ENCODE peak calls at places on chromosome 4, in seven cellular contexts. One of them, this sample, is unnamed.

GRCh38 chr4:8077181-8078108 is 81.2 kb downstream of the ABLIM2 start:
- DNase-seq in H7: no peak
- DNase-seq in stimulated activated CD8-positive, alpha-beta memory T cell treated with anti-CD3 and anti-CD28 coated beads, Interleukin-12 subunit alpha, Interleukin-12 subunit beta, amount 100 ng/mL, for 4 hours: no peak
- DNase-seq in activated naive CD4-positive, alpha-beta T cell: no peak
- DNase-seq in H4: no peak
- DNase-seq in activated CD8-positive, alpha-beta memory T cell treated with anti-CD3 and anti-CD28 coated beads, Interleukin-2, amount 10 ng/mL, durations not matched to agents 7 days and 5 days: no peak
- DNase-seq in cardiac muscle cell: no peak
- DNase-seq in this sample: no peak

GRCh38 chr4:57103051-57103450 is 7.1 kb downstream of the IGFBP7 start:
- DNase-seq in H7: no peak
- DNase-seq in stimulated activated CD8-positive, alpha-beta memory T cell treated with anti-CD3 and anti-CD28 coated beads, Interleukin-12 subunit alpha, Interleukin-12 subunit beta, amount 100 ng/mL, for 4 hours: no peak
- DNase-seq in activated naive CD4-positive, alpha-beta T cell: no peak
- DNase-seq in H4: no peak
- DNase-seq in activated CD8-positive, alpha-beta memory T cell treated with anti-CD3 and anti-CD28 coated beads, Interleukin-2, amount 10 ng/mL, durations not matched to agents 7 days and 5 days: no peak
- DNase-seq in cardiac muscle cell: peak; percentile 62
- DNase-seq in this sample: no peak

GRCh38 chr4:100087743-100088142 is 102.5 kb downstream of the DDIT4L start:
- DNase-seq in H7: no peak
- DNase-seq in stimulated activated CD8-positive, alpha-beta memory T cell treated with anti-CD3 and anti-CD28 coated beads, Interleukin-12 subunit alpha, Interleukin-12 subunit beta, amount 100 ng/mL, for 4 hours: no peak
- DNase-seq in activated naive CD4-positive, alpha-beta T cell: no peak
- DNase-seq in H4: no peak
- DNase-seq in activated CD8-positive, alpha-beta memory T cell treated with anti-CD3 and anti-CD28 coated beads, Interleukin-2, amount 10 ng/mL, durations not matched to agents 7 days and 5 days: no peak
- DNase-seq in cardiac muscle cell: peak; percentile 70
- DNase-seq in this sample: no peak

GRCh38 chr4:81471361-81472248 is at the start of gene RASGEF1B:
- DNase-seq in H7: peak; percentile 87
- DNase-seq in stimulated activated CD8-positive, alpha-beta memory T cell treated with anti-CD3 and anti-CD28 coated beads, Interleukin-12 subunit alpha, Interleukin-12 subunit beta, amount 100 ng/mL, for 4 hours: peak; percentile 98
- DNase-seq in activated naive CD4-positive, alpha-beta T cell: peak; percentile 89
- DNase-seq in H4: peak; percentile 53
- DNase-seq in activated CD8-positive, alpha-beta memory T cell treated with anti-CD3 and anti-CD28 coated beads, Interleukin-2, amount 10 ng/mL, durations not matched to agents 7 days and 5 days: peak; percentile 92
- DNase-seq in cardiac muscle cell: peak; percentile 95
- DNase-seq in this sample: peak; percentile 91

GRCh38 chr4:120175272-120175671 is 108.6 kb upstream of the MAD2L1 start:
- DNase-seq in H7: no peak
- DNase-seq in stimulated activated CD8-positive, alpha-beta memory T cell treated with anti-CD3 and anti-CD28 coated beads, Interleukin-12 subunit alpha, Interleukin-12 subunit beta, amount 100 ng/mL, for 4 hours: no peak
- DNase-seq in activated naive CD4-positive, alpha-beta T cell: no peak
- DNase-seq in H4: no peak
- DNase-seq in activated CD8-positive, alpha-beta memory T cell treated with anti-CD3 and anti-CD28 coated beads, Interleukin-2, amount 10 ng/mL, durations not matched to agents 7 days and 5 days: no peak
- DNase-seq in cardiac muscle cell: no peak
- DNase-seq in this sample: no peak

GRCh38 chr4:168028970-168029610 is 63.2 kb upstream of the ANXA10 start:
- DNase-seq in H7: no peak
- DNase-seq in stimulated activated CD8-positive, alpha-beta memory T cell treated with anti-CD3 and anti-CD28 coated beads, Interleukin-12 subunit alpha, Interleukin-12 subunit beta, amount 100 ng/mL, for 4 hours: no peak
- DNase-seq in activated naive CD4-positive, alpha-beta T cell: no peak
- DNase-seq in H4: no peak
- DNase-seq in activated CD8-positive, alpha-beta memory T cell treated with anti-CD3 and anti-CD28 coated beads, Interleukin-2, amount 10 ng/mL, durations not matched to agents 7 days and 5 days: no peak
- DNase-seq in cardiac muscle cell: no peak
- DNase-seq in this sample: no peak

GRCh38 chr4:157739237-157739636 is 433.6 kb downstream of the GASK1B start:
- DNase-seq in H7: no peak
- DNase-seq in stimulated activated CD8-positive, alpha-beta memory T cell treated with anti-CD3 and anti-CD28 coated beads, Interleukin-12 subunit alpha, Interleukin-12 subunit beta, amount 100 ng/mL, for 4 hours: no peak
- DNase-seq in activated naive CD4-positive, alpha-beta T cell: no peak
- DNase-seq in H4: peak; percentile 49
- DNase-seq in activated CD8-positive, alpha-beta memory T cell treated with anti-CD3 and anti-CD28 coated beads, Interleukin-2, amount 10 ng/mL, durations not matched to agents 7 days and 5 days: no peak
- DNase-seq in cardiac muscle cell: peak; percentile 10
- DNase-seq in this sample: no peak

GRCh38 chr4:85968945-85969830 is 390.7 kb downstream of the MAPK10 start:
- DNase-seq in H7: peak; percentile 23
- DNase-seq in stimulated activated CD8-positive, alpha-beta memory T cell treated with anti-CD3 and anti-CD28 coated beads, Interleukin-12 subunit alpha, Interleukin-12 subunit beta, amount 100 ng/mL, for 4 hours: no peak
- DNase-seq in activated naive CD4-positive, alpha-beta T cell: no peak
- DNase-seq in H4: peak; percentile 38
- DNase-seq in activated CD8-positive, alpha-beta memory T cell treated with anti-CD3 and anti-CD28 coated beads, Interleukin-2, amount 10 ng/mL, durations not matched to agents 7 days and 5 days: no peak
- DNase-seq in cardiac muscle cell: peak; percentile 77
- DNase-seq in this sample: no peak

GRCh38 chr4:97367878-97368277 is 775.4 kb downstream of the STPG2 start:
- DNase-seq in H7: no peak
- DNase-seq in stimulated activated CD8-positive, alpha-beta memory T cell treated with anti-CD3 and anti-CD28 coated beads, Interleukin-12 subunit alpha, Interleukin-12 subunit beta, amount 100 ng/mL, for 4 hours: no peak
- DNase-seq in activated naive CD4-positive, alpha-beta T cell: no peak
- DNase-seq in H4: peak; percentile 83
- DNase-seq in activated CD8-positive, alpha-beta memory T cell treated with anti-CD3 and anti-CD28 coated beads, Interleukin-2, amount 10 ng/mL, durations not matched to agents 7 days and 5 days: no peak
- DNase-seq in cardiac muscle cell: peak; percentile 18
- DNase-seq in this sample: no peak

GRCh38 chr4:61200991-61201526 is 933 bp downstream of the ADGRL3 start:
- DNase-seq in H7: peak; percentile 61
- DNase-seq in stimulated activated CD8-positive, alpha-beta memory T cell treated with anti-CD3 and anti-CD28 coated beads, Interleukin-12 subunit alpha, Interleukin-12 subunit beta, amount 100 ng/mL, for 4 hours: no peak
- DNase-seq in activated naive CD4-positive, alpha-beta T cell: no peak
- DNase-seq in H4: no peak
- DNase-seq in activated CD8-positive, alpha-beta memory T cell treated with anti-CD3 and anti-CD28 coated beads, Interleukin-2, amount 10 ng/mL, durations not matched to agents 7 days and 5 days: no peak
- DNase-seq in cardiac muscle cell: peak; percentile 52
- DNase-seq in this sample: no peak

GRCh38 chr4:44806076-44806475 is 79.7 kb upstream of the GNPDA2 start:
- DNase-seq in H7: no peak
- DNase-seq in stimulated activated CD8-positive, alpha-beta memory T cell treated with anti-CD3 and anti-CD28 coated beads, Interleukin-12 subunit alpha, Interleukin-12 subunit beta, amount 100 ng/mL, for 4 hours: no peak
- DNase-seq in activated naive CD4-positive, alpha-beta T cell: no peak
- DNase-seq in H4: no peak
- DNase-seq in activated CD8-positive, alpha-beta memory T cell treated with anti-CD3 and anti-CD28 coated beads, Interleukin-2, amount 10 ng/mL, durations not matched to agents 7 days and 5 days: no peak
- DNase-seq in cardiac muscle cell: no peak
- DNase-seq in this sample: no peak

GRCh38 chr4:144718958-144719512 is 73.1 kb downstream of the HHIP start:
- DNase-seq in H7: no peak
- DNase-seq in stimulated activated CD8-positive, alpha-beta memory T cell treated with anti-CD3 and anti-CD28 coated beads, Interleukin-12 subunit alpha, Interleukin-12 subunit beta, amount 100 ng/mL, for 4 hours: no peak
- DNase-seq in activated naive CD4-positive, alpha-beta T cell: no peak
- DNase-seq in H4: no peak
- DNase-seq in activated CD8-positive, alpha-beta memory T cell treated with anti-CD3 and anti-CD28 coated beads, Interleukin-2, amount 10 ng/mL, durations not matched to agents 7 days and 5 days: no peak
- DNase-seq in cardiac muscle cell: no peak
- DNase-seq in this sample: no peak

GRCh38 chr4:138494931-138495330 is 252.8 kb upstream of the SLC7A11 start:
- DNase-seq in H7: peak; percentile 61
- DNase-seq in stimulated activated CD8-positive, alpha-beta memory T cell treated with anti-CD3 and anti-CD28 coated beads, Interleukin-12 subunit alpha, Interleukin-12 subunit beta, amount 100 ng/mL, for 4 hours: no peak
- DNase-seq in activated naive CD4-positive, alpha-beta T cell: no peak
- DNase-seq in H4: peak; percentile 76
- DNase-seq in activated CD8-positive, alpha-beta memory T cell treated with anti-CD3 and anti-CD28 coated beads, Interleukin-2, amount 10 ng/mL, durations not matched to agents 7 days and 5 days: no peak
- DNase-seq in cardiac muscle cell: peak; percentile 50
- DNase-seq in this sample: no peak

GRCh38 chr4:51851090-51851936 is 8.4 kb downstream of the DCUN1D4 start:
- DNase-seq in H7: no peak
- DNase-seq in stimulated activated CD8-positive, alpha-beta memory T cell treated with anti-CD3 and anti-CD28 coated beads, Interleukin-12 subunit alpha, Interleukin-12 subunit beta, amount 100 ng/mL, for 4 hours: no peak
- DNase-seq in activated naive CD4-positive, alpha-beta T cell: no peak
- DNase-seq in H4: no peak
- DNase-seq in activated CD8-positive, alpha-beta memory T cell treated with anti-CD3 and anti-CD28 coated beads, Interleukin-2, amount 10 ng/mL, durations not matched to agents 7 days and 5 days: no peak
- DNase-seq in cardiac muscle cell: no peak
- DNase-seq in this sample: no peak

GRCh38 chr4:139367421-139368090 is 65.3 kb upstream of the NDUFC1 start:
- DNase-seq in H7: no peak
- DNase-seq in stimulated activated CD8-positive, alpha-beta memory T cell treated with anti-CD3 and anti-CD28 coated beads, Interleukin-12 subunit alpha, Interleukin-12 subunit beta, amount 100 ng/mL, for 4 hours: no peak
- DNase-seq in activated naive CD4-positive, alpha-beta T cell: no peak
- DNase-seq in H4: no peak
- DNase-seq in activated CD8-positive, alpha-beta memory T cell treated with anti-CD3 and anti-CD28 coated beads, Interleukin-2, amount 10 ng/mL, durations not matched to agents 7 days and 5 days: no peak
- DNase-seq in cardiac muscle cell: peak; percentile 44
- DNase-seq in this sample: no peak

GRCh38 chr4:82784615-82785247 is 13.9 kb downstream of the SCD5 start:
- DNase-seq in H7: no peak
- DNase-seq in stimulated activated CD8-positive, alpha-beta memory T cell treated with anti-CD3 and anti-CD28 coated beads, Interleukin-12 subunit alpha, Interleukin-12 subunit beta, amount 100 ng/mL, for 4 hours: no peak
- DNase-seq in activated naive CD4-positive, alpha-beta T cell: no peak
- DNase-seq in H4: no peak
- DNase-seq in activated CD8-positive, alpha-beta memory T cell treated with anti-CD3 and anti-CD28 coated beads, Interleukin-2, amount 10 ng/mL, durations not matched to agents 7 days and 5 days: peak; percentile 15
- DNase-seq in cardiac muscle cell: peak; percentile 71
- DNase-seq in this sample: no peak

GRCh38 chr4:1414831-1415680 is 8.8 kb upstream of the NKX1-1 start:
- DNase-seq in H7: peak; percentile 96
- DNase-seq in stimulated activated CD8-positive, alpha-beta memory T cell treated with anti-CD3 and anti-CD28 coated beads, Interleukin-12 subunit alpha, Interleukin-12 subunit beta, amount 100 ng/mL, for 4 hours: no peak
- DNase-seq in activated naive CD4-positive, alpha-beta T cell: no peak
- DNase-seq in H4: no peak
- DNase-seq in activated CD8-positive, alpha-beta memory T cell treated with anti-CD3 and anti-CD28 coated beads, Interleukin-2, amount 10 ng/mL, durations not matched to agents 7 days and 5 days: no peak
- DNase-seq in cardiac muscle cell: no peak
- DNase-seq in this sample: no peak

GRCh38 chr4:182141046-182141445 is 102.2 kb upstream of the TENM3 start:
- DNase-seq in H7: peak; percentile 49
- DNase-seq in stimulated activated CD8-positive, alpha-beta memory T cell treated with anti-CD3 and anti-CD28 coated beads, Interleukin-12 subunit alpha, Interleukin-12 subunit beta, amount 100 ng/mL, for 4 hours: no peak
- DNase-seq in activated naive CD4-positive, alpha-beta T cell: no peak
- DNase-seq in H4: no peak
- DNase-seq in activated CD8-positive, alpha-beta memory T cell treated with anti-CD3 and anti-CD28 coated beads, Interleukin-2, amount 10 ng/mL, durations not matched to agents 7 days and 5 days: no peak
- DNase-seq in cardiac muscle cell: peak; percentile 4
- DNase-seq in this sample: no peak

GRCh38 chr4:155541716-155542115 is 124.9 kb upstream of the GUCY1A1 start:
- DNase-seq in H7: no peak
- DNase-seq in stimulated activated CD8-positive, alpha-beta memory T cell treated with anti-CD3 and anti-CD28 coated beads, Interleukin-12 subunit alpha, Interleukin-12 subunit beta, amount 100 ng/mL, for 4 hours: no peak
- DNase-seq in activated naive CD4-positive, alpha-beta T cell: no peak
- DNase-seq in H4: no peak
- DNase-seq in activated CD8-positive, alpha-beta memory T cell treated with anti-CD3 and anti-CD28 coated beads, Interleukin-2, amount 10 ng/mL, durations not matched to agents 7 days and 5 days: no peak
- DNase-seq in cardiac muscle cell: peak; percentile 22
- DNase-seq in this sample: no peak

GRCh38 chr4:117447925-117448324 is 362.5 kb upstream of the TRAM1L1 start:
- DNase-seq in H7: no peak
- DNase-seq in stimulated activated CD8-positive, alpha-beta memory T cell treated with anti-CD3 and anti-CD28 coated beads, Interleukin-12 subunit alpha, Interleukin-12 subunit beta, amount 100 ng/mL, for 4 hours: no peak
- DNase-seq in activated naive CD4-positive, alpha-beta T cell: no peak
- DNase-seq in H4: peak; percentile 13
- DNase-seq in activated CD8-positive, alpha-beta memory T cell treated with anti-CD3 and anti-CD28 coated beads, Interleukin-2, amount 10 ng/mL, durations not matched to agents 7 days and 5 days: no peak
- DNase-seq in cardiac muscle cell: no peak
- DNase-seq in this sample: no peak

GRCh38 chr4:124785645-124786044 is 73.1 kb upstream of the ANKRD50 start:
- DNase-seq in H7: no peak
- DNase-seq in stimulated activated CD8-positive, alpha-beta memory T cell treated with anti-CD3 and anti-CD28 coated beads, Interleukin-12 subunit alpha, Interleukin-12 subunit beta, amount 100 ng/mL, for 4 hours: no peak
- DNase-seq in activated naive CD4-positive, alpha-beta T cell: no peak
- DNase-seq in H4: no peak
- DNase-seq in activated CD8-positive, alpha-beta memory T cell treated with anti-CD3 and anti-CD28 coated beads, Interleukin-2, amount 10 ng/mL, durations not matched to agents 7 days and 5 days: no peak
- DNase-seq in cardiac muscle cell: no peak
- DNase-seq in this sample: no peak

GRCh38 chr4:185950891-185951290 is 118.1 kb upstream of the TLR3 start:
- DNase-seq in H7: no peak
- DNase-seq in stimulated activated CD8-positive, alpha-beta memory T cell treated with anti-CD3 and anti-CD28 coated beads, Interleukin-12 subunit alpha, Interleukin-12 subunit beta, amount 100 ng/mL, for 4 hours: no peak
- DNase-seq in activated naive CD4-positive, alpha-beta T cell: no peak
- DNase-seq in H4: no peak
- DNase-seq in activated CD8-positive, alpha-beta memory T cell treated with anti-CD3 and anti-CD28 coated beads, Interleukin-2, amount 10 ng/mL, durations not matched to agents 7 days and 5 days: no peak
- DNase-seq in cardiac muscle cell: no peak
- DNase-seq in this sample: no peak

GRCh38 chr4:37604464-37604863 is 81.7 kb downstream of the RELL1 start:
- DNase-seq in H7: no peak
- DNase-seq in stimulated activated CD8-positive, alpha-beta memory T cell treated with anti-CD3 and anti-CD28 coated beads, Interleukin-12 subunit alpha, Interleukin-12 subunit beta, amount 100 ng/mL, for 4 hours: no peak
- DNase-seq in activated naive CD4-positive, alpha-beta T cell: no peak
- DNase-seq in H4: no peak
- DNase-seq in activated CD8-positive, alpha-beta memory T cell treated with anti-CD3 and anti-CD28 coated beads, Interleukin-2, amount 10 ng/mL, durations not matched to agents 7 days and 5 days: no peak
- DNase-seq in cardiac muscle cell: peak; percentile 39
- DNase-seq in this sample: no peak

GRCh38 chr4:5826437-5827107 is 66.3 kb downstream of the CRMP1 start:
- DNase-seq in H7: no peak
- DNase-seq in stimulated activated CD8-positive, alpha-beta memory T cell treated with anti-CD3 and anti-CD28 coated beads, Interleukin-12 subunit alpha, Interleukin-12 subunit beta, amount 100 ng/mL, for 4 hours: no peak
- DNase-seq in activated naive CD4-positive, alpha-beta T cell: no peak
- DNase-seq in H4: no peak
- DNase-seq in activated CD8-positive, alpha-beta memory T cell treated with anti-CD3 and anti-CD28 coated beads, Interleukin-2, amount 10 ng/mL, durations not matched to agents 7 days and 5 days: no peak
- DNase-seq in cardiac muscle cell: no peak
- DNase-seq in this sample: no peak

GRCh38 chr4:133839326-133839725 is 362.3 kb downstream of the PABPC4L start:
- DNase-seq in H7: no peak
- DNase-seq in stimulated activated CD8-positive, alpha-beta memory T cell treated with anti-CD3 and anti-CD28 coated beads, Interleukin-12 subunit alpha, Interleukin-12 subunit beta, amount 100 ng/mL, for 4 hours: no peak
- DNase-seq in activated naive CD4-positive, alpha-beta T cell: no peak
- DNase-seq in H4: no peak
- DNase-seq in activated CD8-positive, alpha-beta memory T cell treated with anti-CD3 and anti-CD28 coated beads, Interleukin-2, amount 10 ng/mL, durations not matched to agents 7 days and 5 days: no peak
- DNase-seq in cardiac muscle cell: peak; percentile 12
- DNase-seq in this sample: no peak

GRCh38 chr4:185254434-185254833 is 45.0 kb downstream of the SNX25 start:
- DNase-seq in H7: no peak
- DNase-seq in stimulated activated CD8-positive, alpha-beta memory T cell treated with anti-CD3 and anti-CD28 coated beads, Interleukin-12 subunit alpha, Interleukin-12 subunit beta, amount 100 ng/mL, for 4 hours: no peak
- DNase-seq in activated naive CD4-positive, alpha-beta T cell: no peak
- DNase-seq in H4: peak; percentile 25
- DNase-seq in activated CD8-positive, alpha-beta memory T cell treated with anti-CD3 and anti-CD28 coated beads, Interleukin-2, amount 10 ng/mL, durations not matched to agents 7 days and 5 days: no peak
- DNase-seq in cardiac muscle cell: peak; percentile 29
- DNase-seq in this sample: no peak

GRCh38 chr4:1356181-1356998 is 9.4 kb downstream of the UVSSA start:
- DNase-seq in H7: peak; percentile 95
- DNase-seq in stimulated activated CD8-positive, alpha-beta memory T cell treated with anti-CD3 and anti-CD28 coated beads, Interleukin-12 subunit alpha, Interleukin-12 subunit beta, amount 100 ng/mL, for 4 hours: no peak
- DNase-seq in activated naive CD4-positive, alpha-beta T cell: no peak
- DNase-seq in H4: no peak
- DNase-seq in activated CD8-positive, alpha-beta memory T cell treated with anti-CD3 and anti-CD28 coated beads, Interleukin-2, amount 10 ng/mL, durations not matched to agents 7 days and 5 days: peak; percentile 58
- DNase-seq in cardiac muscle cell: peak; percentile 67
- DNase-seq in this sample: no peak

GRCh38 chr4:114180481-114180880 is 201.0 kb upstream of the ARSJ start:
- DNase-seq in H7: no peak
- DNase-seq in stimulated activated CD8-positive, alpha-beta memory T cell treated with anti-CD3 and anti-CD28 coated beads, Interleukin-12 subunit alpha, Interleukin-12 subunit beta, amount 100 ng/mL, for 4 hours: peak; percentile 13
- DNase-seq in activated naive CD4-positive, alpha-beta T cell: peak; percentile 3
- DNase-seq in H4: peak; percentile 69
- DNase-seq in activated CD8-positive, alpha-beta memory T cell treated with anti-CD3 and anti-CD28 coated beads, Interleukin-2, amount 10 ng/mL, durations not matched to agents 7 days and 5 days: no peak
- DNase-seq in cardiac muscle cell: peak; percentile 83
- DNase-seq in this sample: no peak

GRCh38 chr4:73815145-73815544 is 21.3 kb upstream of the CXCL6 start:
- DNase-seq in H7: no peak
- DNase-seq in stimulated activated CD8-positive, alpha-beta memory T cell treated with anti-CD3 and anti-CD28 coated beads, Interleukin-12 subunit alpha, Interleukin-12 subunit beta, amount 100 ng/mL, for 4 hours: no peak
- DNase-seq in activated naive CD4-positive, alpha-beta T cell: no peak
- DNase-seq in H4: no peak
- DNase-seq in activated CD8-positive, alpha-beta memory T cell treated with anti-CD3 and anti-CD28 coated beads, Interleukin-2, amount 10 ng/mL, durations not matched to agents 7 days and 5 days: no peak
- DNase-seq in cardiac muscle cell: no peak
- DNase-seq in this sample: no peak

GRCh38 chr4:119040711-119041185 is 94.9 kb upstream of the MYOZ2 start:
- DNase-seq in H7: peak; percentile 31
- DNase-seq in stimulated activated CD8-positive, alpha-beta memory T cell treated with anti-CD3 and anti-CD28 coated beads, Interleukin-12 subunit alpha, Interleukin-12 subunit beta, amount 100 ng/mL, for 4 hours: no peak
- DNase-seq in activated naive CD4-positive, alpha-beta T cell: no peak
- DNase-seq in H4: no peak
- DNase-seq in activated CD8-positive, alpha-beta memory T cell treated with anti-CD3 and anti-CD28 coated beads, Interleukin-2, amount 10 ng/mL, durations not matched to agents 7 days and 5 days: no peak
- DNase-seq in cardiac muscle cell: peak; percentile 82
- DNase-seq in this sample: no peak

GRCh38 chr4:154560824-154561231 is 2.0 kb upstream of the FGB start:
- DNase-seq in H7: no peak
- DNase-seq in stimulated activated CD8-positive, alpha-beta memory T cell treated with anti-CD3 and anti-CD28 coated beads, Interleukin-12 subunit alpha, Interleukin-12 subunit beta, amount 100 ng/mL, for 4 hours: no peak
- DNase-seq in activated naive CD4-positive, alpha-beta T cell: no peak
- DNase-seq in H4: no peak
- DNase-seq in activated CD8-positive, alpha-beta memory T cell treated with anti-CD3 and anti-CD28 coated beads, Interleukin-2, amount 10 ng/mL, durations not matched to agents 7 days and 5 days: no peak
- DNase-seq in cardiac muscle cell: peak; percentile 34
- DNase-seq in this sample: no peak

GRCh38 chr4:148044889-148045352 is 313.0 kb downstream of the ARHGAP10 start:
- DNase-seq in H7: no peak
- DNase-seq in stimulated activated CD8-positive, alpha-beta memory T cell treated with anti-CD3 and anti-CD28 coated beads, Interleukin-12 subunit alpha, Interleukin-12 subunit beta, amount 100 ng/mL, for 4 hours: no peak
- DNase-seq in activated naive CD4-positive, alpha-beta T cell: no peak
- DNase-seq in H4: no peak
- DNase-seq in activated CD8-positive, alpha-beta memory T cell treated with anti-CD3 and anti-CD28 coated beads, Interleukin-2, amount 10 ng/mL, durations not matched to agents 7 days and 5 days: no peak
- DNase-seq in cardiac muscle cell: peak; percentile 25
- DNase-seq in this sample: no peak

GRCh38 chr4:147090486-147090885 is 144.8 kb upstream of the TTC29 start:
- DNase-seq in H7: no peak
- DNase-seq in stimulated activated CD8-positive, alpha-beta memory T cell treated with anti-CD3 and anti-CD28 coated beads, Interleukin-12 subunit alpha, Interleukin-12 subunit beta, amount 100 ng/mL, for 4 hours: no peak
- DNase-seq in activated naive CD4-positive, alpha-beta T cell: no peak
- DNase-seq in H4: no peak
- DNase-seq in activated CD8-positive, alpha-beta memory T cell treated with anti-CD3 and anti-CD28 coated beads, Interleukin-2, amount 10 ng/mL, durations not matched to agents 7 days and 5 days: no peak
- DNase-seq in cardiac muscle cell: no peak
- DNase-seq in this sample: no peak

GRCh38 chr4:30948653-30949052 is 228.5 kb downstream of the PCDH7 start:
- DNase-seq in H7: no peak
- DNase-seq in stimulated activated CD8-positive, alpha-beta memory T cell treated with anti-CD3 and anti-CD28 coated beads, Interleukin-12 subunit alpha, Interleukin-12 subunit beta, amount 100 ng/mL, for 4 hours: no peak
- DNase-seq in activated naive CD4-positive, alpha-beta T cell: no peak
- DNase-seq in H4: peak; percentile 7
- DNase-seq in activated CD8-positive, alpha-beta memory T cell treated with anti-CD3 and anti-CD28 coated beads, Interleukin-2, amount 10 ng/mL, durations not matched to agents 7 days and 5 days: no peak
- DNase-seq in cardiac muscle cell: peak; percentile 66
- DNase-seq in this sample: no peak

GRCh38 chr4:77104405-77105292 is 28.9 kb upstream of the CCNI start:
- DNase-seq in H7: no peak
- DNase-seq in stimulated activated CD8-positive, alpha-beta memory T cell treated with anti-CD3 and anti-CD28 coated beads, Interleukin-12 subunit alpha, Interleukin-12 subunit beta, amount 100 ng/mL, for 4 hours: no peak
- DNase-seq in activated naive CD4-positive, alpha-beta T cell: no peak
- DNase-seq in H4: no peak
- DNase-seq in activated CD8-positive, alpha-beta memory T cell treated with anti-CD3 and anti-CD28 coated beads, Interleukin-2, amount 10 ng/mL, durations not matched to agents 7 days and 5 days: no peak
- DNase-seq in cardiac muscle cell: peak; percentile 65
- DNase-seq in this sample: no peak

GRCh38 chr4:42649870-42650269 is 7.0 kb downstream of the ATP8A1 start:
- DNase-seq in H7: no peak
- DNase-seq in stimulated activated CD8-positive, alpha-beta memory T cell treated with anti-CD3 and anti-CD28 coated beads, Interleukin-12 subunit alpha, Interleukin-12 subunit beta, amount 100 ng/mL, for 4 hours: no peak
- DNase-seq in activated naive CD4-positive, alpha-beta T cell: no peak
- DNase-seq in H4: no peak
- DNase-seq in activated CD8-positive, alpha-beta memory T cell treated with anti-CD3 and anti-CD28 coated beads, Interleukin-2, amount 10 ng/mL, durations not matched to agents 7 days and 5 days: no peak
- DNase-seq in cardiac muscle cell: no peak
- DNase-seq in this sample: no peak